ENCODE peak calls at places on chromosomes 2 and 18, in ten cellular contexts. K is prostate gland; W is glutamatergic neuron; G is SK-N-DZ; L is activated gamma-delta T cell treated with Interleukin-2 at 50 U/mL for 16 hours; A is stimulated activated CD4-positive, alpha-beta T cell treated with anti-CD3 and anti-CD28 coated beads, Interleukin-4, amount 100 ng/mL, for 4 hours; P is omental fat pad; N is amniotic stem cell; B is HTR-8/SVneo; O is body of pancreas. Z is an unnamed sample.

GRCh38 chr2:23390152-23390551 is 5.2 kb downstream of the KLHL29 start:
- DNase-seq in K (no peak), W (no peak), G (no peak), L (no peak), A (no peak), P (no peak), N (no peak), B (no peak), O (no peak), Z (no peak)

GRCh38 chr2:230893881-230894781 is 29.4 kb downstream of the ITM2C start:
- DNase-seq in K (no peak), W (no peak), G (no peak), L (peak), A (no peak), P (no peak), N (no peak), B (no peak), O (no peak), Z (peak)

GRCh38 chr2:61993422-61994024 is 88.0 kb downstream of the COMMD1 start:
- DNase-seq in K (no peak), W (no peak), G (peak), L (no peak), A (no peak), P (no peak), N (peak), B (peak), O (peak), Z (peak)

GRCh38 chr2:236984046-236984445 is 101.6 kb upstream of the COPS8 start:
- DNase-seq in K (no peak), W (no peak), G (no peak), L (no peak), A (no peak), P (no peak), N (no peak), B (no peak), O (no peak), Z (no peak)

GRCh38 chr2:127768775-127769479 is 42.0 kb downstream of the WDR33 start:
- DNase-seq in K (no peak), W (no peak), G (no peak), L (no peak), A (no peak), P (no peak), N (no peak), B (no peak), O (no peak), Z (no peak)

GRCh38 chr2:10658041-10658913 is 31.5 kb downstream of the NOL10 start:
- DNase-seq in K (no peak), W (no peak), G (no peak), L (no peak), A (no peak), P (no peak), N (peak), B (peak), O (no peak), Z (no peak)

GRCh38 chr2:222052934-222053367 is 245.8 kb downstream of the PAX3 start:
- DNase-seq in K (no peak), W (peak), G (peak), L (no peak), A (no peak), P (no peak), N (no peak), B (no peak), O (no peak), Z (peak)

GRCh38 chr18:45012286-45012685 is 331.6 kb downstream of the SETBP1 start:
- DNase-seq in K (no peak), W (no peak), G (no peak), L (no peak), A (no peak), P (no peak), N (no peak), B (no peak), O (no peak), Z (no peak)